ENCODE peak calls at places on chromosomes 16 and 17, in seven cellular contexts. A is HepG2, E is GM12878, L is SK-N-SH, X is HCT116, U is K562, V is H1. S is an unnamed sample.
A peak's percentile ranks its signal among the peaks of the same experiment; 100 is the strongest.

GRCh38 chr17:40510328-40510648 is 8.9 kb upstream of the TNS4 start:
- DNase-seq in A (peak; percentile 60), E (no peak), L (no peak), X (peak; percentile 85), U (no peak), V (no peak), S (no peak)

GRCh38 chr16:84922351-84923135 is 88.8 kb downstream of the ZDHHC7 start:
- DNase-seq in A (peak; percentile 38), E (no peak), L (peak; percentile 88), X (no peak), U (no peak), V (no peak), S (no peak)

GRCh38 chr17:488993-489757 is 136.6 kb upstream of the RPH3AL start:
- DNase-seq in A (peak; percentile 37), E (no peak), L (peak; percentile 67), X (peak; percentile 54), U (no peak), V (no peak), S (no peak)

GRCh38 chr17:9517396-9517795 is 58.2 kb downstream of the STX8 start:
- DNase-seq in A (no peak), E (no peak), L (no peak), X (no peak), U (no peak), V (no peak), S (no peak)

GRCh38 chr17:1438593-1439083 is 17.4 kb downstream of the CRK start:
- DNase-seq in A (no peak), E (no peak), L (no peak), X (no peak), U (no peak), V (no peak), S (no peak)

GRCh38 chr17:74280093-74280513 is 6.1 kb downstream of the DNAI2 start:
- DNase-seq in A (no peak), E (no peak), L (no peak), X (no peak), U (no peak), V (no peak), S (no peak)

GRCh38 chr17:71592431-71592830 is 528.4 kb upstream of the SOX9 start:
- DNase-seq in A (no peak), E (no peak), L (no peak), X (no peak), U (no peak), V (no peak), S (no peak)

GRCh38 chr17:61678339-61678738 is 87.3 kb upstream of the NACA2 start:
- DNase-seq in A (no peak), E (no peak), L (no peak), X (no peak), U (no peak), V (no peak), S (peak; percentile 7)

GRCh38 chr16:4831616-4832015 is 15.5 kb downstream of the GLYR1 start:
- DNase-seq in A (no peak), E (no peak), L (no peak), X (no peak), U (no peak), V (no peak), S (no peak)

GRCh38 chr17:76593338-76593737 is 7.7 kb upstream of the ST6GALNAC2 start:
- DNase-seq in A (no peak), E (no peak), L (no peak), X (peak; percentile 74), U (no peak), V (no peak), S (no peak)
- TF ChIP-seq JUND in A (no peak), E (no peak), L (no peak), X (peak; percentile 48), U (no peak), V (no peak), S (no peak)

GRCh38 chr16:19860146-19861030 is 24.3 kb downstream of the GPRC5B start:
- DNase-seq in A (no peak), E (no peak), L (no peak), X (no peak), U (no peak), V (peak; percentile 78), S (no peak)
- TF ChIP-seq JUND in A (no peak), E (no peak), L (no peak), X (no peak), U (no peak), V (peak; percentile 58), S (no peak)

DNA sequence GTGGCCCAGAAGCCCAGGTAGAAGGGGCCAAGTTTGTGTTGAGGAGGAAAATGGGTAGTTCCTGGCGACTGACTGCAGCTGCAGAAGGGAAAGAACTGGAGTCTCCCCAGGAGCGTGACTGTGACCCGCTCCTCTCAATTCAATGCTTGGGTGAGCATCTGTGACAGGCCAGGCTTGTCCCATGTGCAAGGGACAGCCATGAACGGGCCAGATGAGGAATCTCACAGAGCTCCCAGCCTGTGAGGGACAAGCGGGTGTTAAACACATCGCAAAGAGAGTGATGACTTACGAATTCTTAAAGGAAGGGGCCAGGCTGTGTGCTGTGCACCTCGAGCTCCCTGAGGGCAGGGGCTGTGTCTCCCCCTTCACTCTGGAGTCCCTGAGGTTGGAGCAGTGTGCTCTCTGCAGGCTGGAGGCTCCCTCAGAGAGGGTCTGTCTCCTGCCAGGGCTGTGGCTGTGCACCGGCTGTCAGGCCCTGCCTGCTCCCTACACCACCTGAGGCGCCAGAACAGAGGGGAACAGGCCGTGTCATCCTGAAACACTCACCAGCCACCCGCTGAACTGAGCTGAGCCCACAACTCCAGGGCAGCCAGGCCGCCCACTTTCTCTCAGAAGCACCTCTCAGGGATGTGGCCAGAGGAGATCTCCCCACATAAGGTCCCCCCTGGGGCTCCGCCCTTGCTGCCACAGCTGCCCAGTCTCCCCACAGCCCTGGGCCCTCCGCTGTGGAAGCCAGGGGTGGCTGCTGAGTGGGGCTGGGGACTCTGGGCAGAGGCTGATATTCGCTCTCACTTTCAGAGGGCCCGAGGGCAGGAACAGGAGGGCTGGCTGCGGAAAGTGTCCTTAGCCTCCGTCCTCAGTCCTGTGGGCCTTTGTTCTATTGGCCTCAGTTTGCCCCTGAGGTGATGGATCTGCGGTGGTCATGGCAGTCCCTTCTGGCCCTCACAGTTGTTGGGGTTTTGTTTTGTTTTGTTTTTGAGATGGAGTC is 25.7 kb upstream of the NXPH3 start:
- DNase-seq in A (no peak), E (no peak), L (peak; percentile 49), X (no peak), U (no peak), V (no peak), S (no peak)
- TF ChIP-seq JUND in A (no peak), E (no peak), L (no peak), X (no peak), U (no peak), V (no peak), S (no peak)

GRCh38 chr17:80005360-80006338 is 30.0 kb downstream of the TBC1D16 start:
- DNase-seq in A (peak; percentile 81), E (no peak), L (peak; percentile 96), X (peak; percentile 40), U (peak; percentile 86), V (no peak), S (peak; percentile 59)

GRCh38 chr17:80008383-80008840 is 27.3 kb downstream of the TBC1D16 start:
- DNase-seq in A (peak; percentile 78), E (no peak), L (peak; percentile 98), X (peak; percentile 61), U (peak; percentile 94), V (peak; percentile 38), S (peak; percentile 86)

GRCh38 chr17:80006339-80006720 is 29.3 kb downstream of the TBC1D16 start:
- DNase-seq in A (no peak), E (no peak), L (no peak), X (no peak), U (no peak), V (no peak), S (no peak)

GRCh38 chr17:80007939-80008338 is 27.7 kb downstream of the TBC1D16 start:
- DNase-seq in A (no peak), E (no peak), L (no peak), X (no peak), U (no peak), V (no peak), S (no peak)

DNA sequence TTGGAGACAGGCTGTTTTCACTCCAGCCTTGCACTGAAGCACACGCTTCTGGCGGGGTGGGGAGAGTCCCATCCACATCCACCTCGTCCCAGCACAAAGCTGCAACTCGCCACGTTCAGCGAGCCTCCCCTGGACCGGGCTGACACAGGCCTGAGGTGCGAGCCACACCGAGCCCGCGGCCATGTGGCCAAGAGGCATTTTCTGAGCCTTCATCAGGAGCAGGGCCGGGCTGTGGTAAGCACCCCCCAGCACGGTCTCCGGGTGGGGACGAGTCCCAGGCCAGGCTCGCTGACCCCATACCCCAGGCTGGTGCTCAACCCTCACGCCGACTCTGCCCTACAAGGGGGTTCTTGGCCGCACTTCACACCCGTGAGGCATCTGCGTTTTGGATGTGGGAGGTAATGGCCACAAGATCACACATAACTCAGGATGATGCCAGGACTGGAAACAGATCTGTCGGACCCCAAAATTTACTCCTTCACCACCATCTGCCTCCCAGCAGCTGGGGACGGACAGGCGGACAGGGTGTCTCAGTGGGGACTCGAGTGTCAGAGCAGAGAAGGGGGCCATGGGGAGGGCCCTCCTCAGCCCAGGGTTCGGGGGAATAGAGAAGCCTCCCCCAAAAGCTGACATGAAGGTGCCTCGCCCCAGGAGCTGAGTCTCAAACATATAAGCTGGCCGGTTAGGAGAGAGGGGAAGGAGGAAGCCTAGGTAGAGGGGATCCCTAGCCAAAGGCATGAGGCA is 28.5 kb downstream of the TBC1D16 start:
- DNase-seq in A (no peak), E (no peak), L (no peak), X (no peak), U (no peak), V (no peak), S (no peak)
- TF ChIP-seq JUND in A (no peak), E (no peak), L (no peak), X (no peak), U (no peak), V (no peak), S (no peak)

DNA sequence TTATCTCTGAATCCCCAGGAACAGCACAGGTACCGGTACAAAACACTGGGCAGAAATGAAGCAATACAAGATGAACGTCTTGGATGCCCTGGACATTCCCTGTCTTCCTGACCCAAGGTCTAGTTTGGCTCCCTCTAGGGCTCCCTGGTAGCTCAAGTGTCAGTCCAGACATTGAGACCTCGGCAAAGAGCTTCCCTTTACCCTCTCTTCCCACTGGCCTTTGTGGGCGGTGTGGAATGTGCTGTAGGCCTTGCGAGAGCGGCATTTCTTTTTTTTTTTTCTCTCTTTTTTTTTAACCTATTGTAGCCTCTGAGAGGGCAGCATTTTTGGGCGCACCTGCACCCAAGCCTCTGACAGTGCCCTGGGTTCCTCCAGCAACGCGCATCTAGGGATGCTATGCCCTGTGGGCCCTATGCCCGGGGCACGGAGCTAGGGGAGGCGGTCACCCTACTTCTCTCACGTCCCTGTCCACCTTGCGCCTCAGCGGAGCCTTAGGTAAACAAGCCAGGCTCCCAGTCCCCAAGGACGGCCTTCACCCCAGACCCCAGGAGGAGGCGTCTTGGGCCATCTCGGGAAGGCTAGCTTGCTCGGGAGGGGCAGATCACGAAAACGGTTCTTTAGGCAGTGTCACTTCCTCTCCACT is 1.2 kb upstream of the NFATC3 start:
- DNase-seq in A (peak; percentile 61), E (no peak), L (no peak), X (no peak), U (no peak), V (no peak), S (no peak)
- TF ChIP-seq JUND in A (no peak), E (no peak), L (no peak), X (no peak), U (no peak), V (no peak), S (no peak)

GRCh38 chr16:69179255-69180010 is 7.5 kb upstream of the SNTB2 start:
- DNase-seq in A (peak; percentile 40), E (no peak), L (peak; percentile 54), X (no peak), U (no peak), V (no peak), S (peak; percentile 75)
- TF ChIP-seq JUND in A (no peak), E (no peak), L (peak; percentile 25), X (no peak), U (no peak), V (no peak), S (no peak)